ENCODE peak calls at places on chromosomes 2 and 18, in five cellular contexts. One of them, this sample, is unnamed.

GRCh38 chr2:30768708-30769580 is 38.3 kb downstream of the CAPN13 start:
- DNase-seq in stimulated activated naive CD8-positive, alpha-beta T cell treated with anti-CD3 and anti-CD28 coated beads, Interleukin-15, amount 100 ng/mL, for 72 hours: no peak
- DNase-seq in NCI-H1694: no peak
- DNase-seq in AG09309: no peak
- DNase-seq in HL-60: no peak
- DNase-seq in this sample: no peak

GRCh38 chr2:210167227-210167626 is 4.0 kb downstream of the KANSL1L start:
- DNase-seq in NCI-H1694: no peak
- DNase-seq in stimulated activated naive CD8-positive, alpha-beta T cell treated with anti-CD3 and anti-CD28 coated beads, Interleukin-15, amount 100 ng/mL, for 72 hours: no peak
- DNase-seq in AG09309: no peak
- DNase-seq in HL-60: no peak
- DNase-seq in this sample: no peak

GRCh38 chr2:133097666-133098065 is 427.7 kb upstream of the LYPD1 start:
- DNase-seq in AG09309: no peak
- DNase-seq in HL-60: no peak
- DNase-seq in stimulated activated naive CD8-positive, alpha-beta T cell treated with anti-CD3 and anti-CD28 coated beads, Interleukin-15, amount 100 ng/mL, for 72 hours: no peak
- DNase-seq in NCI-H1694: no peak
- DNase-seq in this sample: no peak

GRCh38 chr2:173997779-173998178 is 32.6 kb upstream of the SP3 start:
- DNase-seq in NCI-H1694: peak; percentile 76
- DNase-seq in stimulated activated naive CD8-positive, alpha-beta T cell treated with anti-CD3 and anti-CD28 coated beads, Interleukin-15, amount 100 ng/mL, for 72 hours: no peak
- DNase-seq in AG09309: no peak
- DNase-seq in HL-60: no peak
- DNase-seq in this sample: no peak

GRCh38 chr2:67666386-67667053 is 269.4 kb downstream of the ETAA1 start:
- DNase-seq in AG09309: no peak
- DNase-seq in NCI-H1694: no peak
- DNase-seq in stimulated activated naive CD8-positive, alpha-beta T cell treated with anti-CD3 and anti-CD28 coated beads, Interleukin-15, amount 100 ng/mL, for 72 hours: no peak
- DNase-seq in HL-60: no peak
- DNase-seq in this sample: no peak

GRCh38 chr2:105561401-105561800 is 162.6 kb upstream of the FHL2 start:
- DNase-seq in HL-60: no peak
- DNase-seq in stimulated activated naive CD8-positive, alpha-beta T cell treated with anti-CD3 and anti-CD28 coated beads, Interleukin-15, amount 100 ng/mL, for 72 hours: no peak
- DNase-seq in AG09309: no peak
- DNase-seq in NCI-H1694: no peak
- DNase-seq in this sample: no peak

GRCh38 chr2:104849618-104850097 is 4.3 kb upstream of the POU3F3 start:
- DNase-seq in stimulated activated naive CD8-positive, alpha-beta T cell treated with anti-CD3 and anti-CD28 coated beads, Interleukin-15, amount 100 ng/mL, for 72 hours: no peak
- DNase-seq in NCI-H1694: peak; percentile 48
- DNase-seq in HL-60: peak; percentile 59
- DNase-seq in AG09309: peak; percentile 8
- DNase-seq in this sample: peak; percentile 70

GRCh38 chr2:444937-445884 is 157.3 kb upstream of the ALKAL2 start:
- DNase-seq in NCI-H1694: no peak
- DNase-seq in HL-60: no peak
- DNase-seq in stimulated activated naive CD8-positive, alpha-beta T cell treated with anti-CD3 and anti-CD28 coated beads, Interleukin-15, amount 100 ng/mL, for 72 hours: no peak
- DNase-seq in AG09309: no peak
- DNase-seq in this sample: no peak

GRCh38 chr2:143934913-143935310 is 585.0 kb downstream of the ZEB2 start:
- DNase-seq in NCI-H1694: no peak
- DNase-seq in stimulated activated naive CD8-positive, alpha-beta T cell treated with anti-CD3 and anti-CD28 coated beads, Interleukin-15, amount 100 ng/mL, for 72 hours: no peak
- DNase-seq in HL-60: no peak
- DNase-seq in AG09309: no peak
- DNase-seq in this sample: no peak

GRCh38 chr2:118761791-118762190 is 85.7 kb downstream of the EN1 start:
- DNase-seq in AG09309: no peak
- DNase-seq in stimulated activated naive CD8-positive, alpha-beta T cell treated with anti-CD3 and anti-CD28 coated beads, Interleukin-15, amount 100 ng/mL, for 72 hours: no peak
- DNase-seq in NCI-H1694: no peak
- DNase-seq in HL-60: no peak
- DNase-seq in this sample: no peak

GRCh38 chr18:44973282-44973681 is 292.6 kb downstream of the SETBP1 start:
- DNase-seq in HL-60: no peak
- DNase-seq in AG09309: no peak
- DNase-seq in stimulated activated naive CD8-positive, alpha-beta T cell treated with anti-CD3 and anti-CD28 coated beads, Interleukin-15, amount 100 ng/mL, for 72 hours: no peak
- DNase-seq in NCI-H1694: no peak
- DNase-seq in this sample: no peak

GRCh38 chr2:102391530-102391929 is 31.4 kb upstream of the IL18RAP start:
- DNase-seq in HL-60: no peak
- DNase-seq in stimulated activated naive CD8-positive, alpha-beta T cell treated with anti-CD3 and anti-CD28 coated beads, Interleukin-15, amount 100 ng/mL, for 72 hours: no peak
- DNase-seq in AG09309: no peak
- DNase-seq in NCI-H1694: no peak
- DNase-seq in this sample: no peak

GRCh38 chr2:120912101-120912985 is 176.7 kb downstream of the GLI2 start:
- DNase-seq in NCI-H1694: no peak
- DNase-seq in AG09309: peak; percentile 64
- DNase-seq in HL-60: no peak
- DNase-seq in stimulated activated naive CD8-positive, alpha-beta T cell treated with anti-CD3 and anti-CD28 coated beads, Interleukin-15, amount 100 ng/mL, for 72 hours: no peak
- DNase-seq in this sample: no peak

GRCh38 chr2:234290671-234291070 is 206.2 kb downstream of the ARL4C start:
- DNase-seq in stimulated activated naive CD8-positive, alpha-beta T cell treated with anti-CD3 and anti-CD28 coated beads, Interleukin-15, amount 100 ng/mL, for 72 hours: peak; percentile 81
- DNase-seq in AG09309: no peak
- DNase-seq in HL-60: peak; percentile 73
- DNase-seq in NCI-H1694: no peak
- DNase-seq in this sample: no peak

GRCh38 chr2:213284105-213285090 is at the start of gene SPAG16:
- DNase-seq in HL-60: peak; percentile 85
- DNase-seq in AG09309: peak; percentile 92
- DNase-seq in stimulated activated naive CD8-positive, alpha-beta T cell treated with anti-CD3 and anti-CD28 coated beads, Interleukin-15, amount 100 ng/mL, for 72 hours: peak; percentile 96
- DNase-seq in NCI-H1694: peak; percentile 93
- DNase-seq in this sample: peak; percentile 96

GRCh38 chr2:1483551-1483950 is 70.3 kb downstream of the TPO start:
- DNase-seq in stimulated activated naive CD8-positive, alpha-beta T cell treated with anti-CD3 and anti-CD28 coated beads, Interleukin-15, amount 100 ng/mL, for 72 hours: no peak
- DNase-seq in AG09309: no peak
- DNase-seq in NCI-H1694: no peak
- DNase-seq in HL-60: no peak
- DNase-seq in this sample: no peak

GRCh38 chr18:68797901-68798300 is at the start of gene CCDC102B:
- DNase-seq in NCI-H1694: no peak
- DNase-seq in stimulated activated naive CD8-positive, alpha-beta T cell treated with anti-CD3 and anti-CD28 coated beads, Interleukin-15, amount 100 ng/mL, for 72 hours: no peak
- DNase-seq in AG09309: peak; percentile 91
- DNase-seq in HL-60: no peak
- DNase-seq in this sample: no peak

GRCh38 chr2:51027968-51028367 is 4.0 kb downstream of the NRXN1 start:
- DNase-seq in AG09309: no peak
- DNase-seq in NCI-H1694: no peak
- DNase-seq in HL-60: no peak
- DNase-seq in stimulated activated naive CD8-positive, alpha-beta T cell treated with anti-CD3 and anti-CD28 coated beads, Interleukin-15, amount 100 ng/mL, for 72 hours: no peak
- DNase-seq in this sample: no peak

This sample was measured in retina.